ENCODE peak calls at places on chromosomes 6 and 20, in five cellular contexts. K is GM23338, O is cardiac muscle cell, P is testis, G is A549. Z is an unnamed sample.

GRCh38 chr6:40723967-40724366 is 136.8 kb upstream of the LRFN2 start:
- DNase-seq in K (no peak), O (no peak), P (no peak), G (no peak), Z (no peak)

GRCh38 chr6:128491041-128491642 is 29.3 kb downstream of the PTPRK start:
- DNase-seq in K (peak), O (no peak), P (no peak), G (no peak), Z (peak)

GRCh38 chr6:35140991-35141720 is at the start of gene TCP11:
- DNase-seq in K (peak), O (no peak), P (peak), G (no peak), Z (no peak)

GRCh38 chr20:47362361-47363219 is 6.1 kb upstream of the ZMYND8 start:
- DNase-seq in K (no peak), O (no peak), P (no peak), G (no peak), Z (no peak)

GRCh38 chr6:44263357-44264100 is 1.8 kb downstream of the NFKBIE start:
- DNase-seq in K (peak), O (no peak), P (no peak), G (peak), Z (peak)

GRCh38 chr6:147222160-147222838 is 18.1 kb downstream of the STXBP5 start:
- DNase-seq in K (peak), O (peak), P (no peak), G (no peak), Z (no peak)

GRCh38 chr6:140758169-140758877 is 1374.4 kb upstream of the GJE1 start:
- DNase-seq in K (no peak), O (no peak), P (no peak), G (no peak), Z (no peak)

GRCh38 chr20:35698298-35699126 is 640 bp downstream of the NFS1 start:
- DNase-seq in K (peak), O (peak), P (no peak), G (peak), Z (peak)

GRCh38 chr20:51373713-51374481 is 168.6 kb downstream of the NFATC2 start:
- DNase-seq in K (no peak), O (peak), P (peak), G (no peak), Z (no peak)

GRCh38 chr6:112180095-112180820 is 74.1 kb downstream of the LAMA4 start:
- DNase-seq in K (peak), O (peak), P (peak), G (peak), Z (peak)

GRCh38 chr20:16397053-16397452 is 176.2 kb downstream of the KIF16B start:
- DNase-seq in K (no peak), O (no peak), P (peak), G (no peak), Z (no peak)

GRCh38 chr6:76881414-76881813 is 581.9 kb downstream of the HTR1B start:
- DNase-seq in K (no peak), O (no peak), P (no peak), G (no peak), Z (no peak)

GRCh38 chr6:170286246-170286933 is 4.5 kb downstream of the DLL1 start:
- DNase-seq in K (no peak), O (no peak), P (peak), G (no peak), Z (no peak)

GRCh38 chr6:165986647-165987482 is 180.8 kb downstream of the TBXT start:
- DNase-seq in K (peak), O (peak), P (no peak), G (no peak), Z (peak)

GRCh38 chr6:152453421-152453820 is 183.7 kb downstream of the SYNE1 start:
- DNase-seq in K (peak), O (no peak), P (no peak), G (no peak), Z (no peak)

GRCh38 chr6:24340998-24341934 is 16.6 kb downstream of the DCDC2 start:
- DNase-seq in K (no peak), O (no peak), P (no peak), G (peak), Z (peak)

GRCh38 chr20:63446174-63447024 is 26.1 kb downstream of the KCNQ2 start:
- DNase-seq in K (no peak), O (no peak), P (no peak), G (no peak), Z (no peak)

GRCh38 chr6:4973972-4974885 is 29.6 kb downstream of the RPP40 start:
- DNase-seq in K (peak), O (peak), P (peak), G (no peak), Z (no peak)

GRCh38 chr6:139337830-139338229 is 36.6 kb downstream of the CITED2 start:
- DNase-seq in K (no peak), O (no peak), P (no peak), G (no peak), Z (no peak)

GRCh38 chr20:444117-444516 is 18.2 kb downstream of the TBC1D20 start:
- DNase-seq in K (no peak), O (no peak), P (no peak), G (no peak), Z (no peak)

GRCh38 chr6:141540207-141540606 is 592.5 kb upstream of the GJE1 start:
- DNase-seq in K (no peak), O (no peak), P (no peak), G (no peak), Z (no peak)

GRCh38 chr20:61682998-61683681 is 382.5 kb downstream of the TAF4 start:
- DNase-seq in K (no peak), O (no peak), P (no peak), G (no peak), Z (no peak)

GRCh38 chr6:141077355-141078333 is 1055.1 kb upstream of the GJE1 start:
- DNase-seq in K (peak), O (peak), P (peak), G (peak), Z (peak)

GRCh38 chr20:64116541-64117423 is 9.4 kb upstream of the NPBWR2 start:
- DNase-seq in K (peak), O (no peak), P (peak), G (no peak), Z (peak)

GRCh38 chr6:52403627-52404026 is 16.5 kb upstream of the EFHC1 start:
- DNase-seq in K (no peak), O (no peak), P (no peak), G (no peak), Z (peak)

GRCh38 chr6:8814440-8815000 is 379.2 kb upstream of the SLC35B3 start:
- DNase-seq in K (no peak), O (no peak), P (no peak), G (no peak), Z (no peak)

GRCh38 chr6:8820313-8820712 is 385.0 kb upstream of the SLC35B3 start:
- DNase-seq in K (no peak), O (no peak), P (no peak), G (no peak), Z (no peak)

GRCh38 chr6:8821921-8822512 is 386.7 kb upstream of the SLC35B3 start:
- DNase-seq in K (no peak), O (no peak), P (no peak), G (no peak), Z (no peak)

DNA sequence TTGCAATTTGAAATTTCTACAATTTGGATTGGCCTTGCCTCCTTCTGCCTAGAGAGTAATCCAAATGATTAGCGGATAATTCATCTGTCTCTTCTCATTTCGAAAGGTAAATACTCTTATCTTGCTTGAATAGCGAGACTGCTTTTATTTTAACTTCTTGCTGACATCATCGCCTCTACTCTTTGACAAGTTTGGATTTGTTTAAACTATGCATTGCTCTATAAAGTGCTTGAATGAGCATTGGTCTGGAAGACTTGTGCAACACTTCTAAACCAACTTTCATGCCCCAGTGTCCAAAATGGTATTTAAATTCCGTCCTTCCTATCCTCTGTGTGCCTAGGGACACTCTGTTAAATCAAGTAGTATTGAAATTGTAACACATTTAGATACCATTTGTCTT is 384.1 kb upstream of the SLC35B3 start:
- DNase-seq in K (no peak), O (no peak), P (no peak), G (no peak), Z (no peak)
- TF ChIP-seq CTCF in K (no peak), O (no peak), P (no peak), G (no peak), Z (no peak)

GRCh38 chr6:37399131-37399530 is 33.9 kb upstream of the CMTR1 start:
- DNase-seq in K (no peak), O (peak), P (no peak), G (no peak), Z (no peak)
- TF ChIP-seq CTCF in K (no peak), O (no peak), P (no peak), G (no peak), Z (no peak)

GRCh38 chr6:3617681-3618299 is 133.7 kb downstream of the PXDC1 start:
- DNase-seq in K (no peak), O (peak), P (no peak), G (no peak), Z (no peak)

GRCh38 chr6:3614918-3615317 is 136.6 kb downstream of the PXDC1 start:
- DNase-seq in K (no peak), O (no peak), P (no peak), G (no peak), Z (no peak)

GRCh38 chr6:3617192-3617631 is 134.3 kb downstream of the PXDC1 start:
- DNase-seq in K (no peak), O (no peak), P (no peak), G (no peak), Z (no peak)

GRCh38 chr6:3616565-3617176 is 134.8 kb downstream of the PXDC1 start:
- DNase-seq in K (no peak), O (no peak), P (no peak), G (no peak), Z (no peak)

GRCh38 chr6:3615391-3616380 is 135.8 kb downstream of the PXDC1 start:
- DNase-seq in K (no peak), O (no peak), P (no peak), G (no peak), Z (no peak)
- TF ChIP-seq CTCF in K (no peak), O (no peak), P (no peak), G (peak), Z (no peak)

DNA sequence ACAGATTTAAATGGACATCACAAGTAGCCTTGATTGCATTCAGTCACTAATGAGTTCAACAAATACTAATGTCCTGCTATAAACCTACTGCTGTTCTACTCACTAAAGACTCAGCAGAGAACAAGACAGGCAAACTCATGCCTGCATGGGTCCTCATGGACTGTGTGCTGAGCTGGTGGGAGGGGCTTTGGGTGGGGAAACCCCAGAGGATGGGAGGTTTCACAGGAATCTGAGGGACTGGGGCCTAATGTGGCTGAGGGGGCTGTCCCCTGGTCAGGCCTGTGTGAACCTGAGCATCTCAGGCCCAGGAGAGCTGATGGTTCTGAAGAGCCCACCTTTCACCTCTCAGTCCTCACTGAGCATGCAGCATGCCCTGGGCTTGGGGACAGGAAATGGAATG is 1.4 kb downstream of the CST8 start:
- DNase-seq in K (no peak), O (no peak), P (no peak), G (no peak), Z (no peak)
- TF ChIP-seq CTCF in K (no peak), O (no peak), P (no peak), G (no peak), Z (no peak)

DNA sequence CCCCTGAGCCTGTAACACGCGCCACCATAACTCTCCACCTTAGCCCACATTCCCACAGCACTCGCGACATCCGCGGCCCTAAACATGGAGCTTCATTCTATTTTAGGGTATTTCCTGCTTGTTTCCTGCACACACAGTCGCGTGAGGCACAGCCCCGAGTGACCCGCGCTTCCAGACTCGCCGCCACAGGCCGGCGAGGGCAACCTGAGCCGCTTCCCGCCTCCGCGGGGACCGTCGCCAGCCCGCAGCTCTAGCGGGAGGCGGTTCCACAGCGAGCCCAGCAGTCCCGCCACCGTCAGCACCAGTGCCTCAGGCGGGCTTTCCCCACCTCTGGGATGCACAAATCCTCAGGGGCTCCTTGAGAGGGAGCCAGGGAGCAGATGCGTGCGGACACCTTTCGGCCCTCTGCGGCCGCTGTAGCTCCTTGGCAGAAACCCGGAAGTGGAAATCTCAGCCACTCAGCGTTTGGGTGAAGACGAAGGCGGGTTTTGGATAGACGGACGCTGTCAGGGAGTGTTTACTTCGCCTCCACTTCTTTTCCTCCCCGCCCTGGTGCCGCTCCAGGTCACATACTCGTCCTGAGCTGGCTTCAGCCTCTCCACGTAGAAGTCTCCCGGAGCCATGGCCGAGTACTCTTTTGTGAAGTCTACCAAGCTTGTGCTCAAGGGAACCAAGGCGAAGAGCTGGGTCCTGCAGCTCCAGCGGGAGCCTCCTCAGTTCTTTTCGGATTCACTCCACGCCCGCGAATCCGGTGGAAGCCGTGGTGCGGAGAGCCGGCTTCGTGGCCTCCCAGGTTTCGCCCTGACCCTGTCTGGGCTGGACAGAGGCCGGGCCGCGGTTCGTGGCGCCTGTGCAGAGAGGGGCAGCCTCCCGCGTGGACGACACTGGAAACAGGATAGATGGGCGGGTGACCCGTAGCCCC is 2177.4 kb upstream of the DEFB115 start:
- DNase-seq in K (no peak), O (no peak), P (peak), G (peak), Z (no peak)
- TF ChIP-seq CTCF in K (no peak), O (peak), P (no peak), G (peak), Z (no peak)

Z was measured in Calu3.